ENCODE peak calls at places on chromosomes 3 and 15, in five cellular contexts. W is right atrium auricular region, X is body of pancreas, L is colonic mucosa, J is fibroblast of lung. G is an unnamed sample.
A peak's percentile ranks its signal among the peaks of the same experiment; 100 is the strongest.

GRCh38 chr3:193775421-193776077 is 182.5 kb downstream of the OPA1 start:
- DNase-seq in X (no peak), W (no peak), L (peak; percentile 16), J (no peak), G (no peak)

GRCh38 chr15:31230630-31231485 is 95.8 kb upstream of the KLF13 start:
- DNase-seq in X (no peak), L (no peak), W (no peak), J (no peak), G (no peak)

GRCh38 chr3:52704611-52705437 is 767 bp downstream of the GLT8D1 start:
- DNase-seq in J (peak; percentile 48), X (peak; percentile 36), W (peak; percentile 61), L (peak; percentile 54), G (no peak)

GRCh38 chr15:76337047-76337738 is 620 bp downstream of the ISL2 start:
- DNase-seq in X (no peak), J (no peak), W (no peak), L (no peak), G (peak; percentile 41)

GRCh38 chr3:177281292-177281942 is 84.1 kb upstream of the TBL1XR1 start:
- DNase-seq in L (no peak), J (no peak), X (no peak), W (no peak), G (no peak)

GRCh38 chr3:155712008-155712407 is 32.9 kb downstream of the PLCH1 start:
- DNase-seq in W (no peak), J (no peak), L (no peak), X (no peak), G (no peak)

GRCh38 chr3:64685331-64685799 is 2.4 kb downstream of the ADAMTS9 start:
- DNase-seq in X (peak; percentile 29), J (peak; percentile 52), W (no peak), L (peak; percentile 37), G (no peak)

GRCh38 chr15:65841121-65841930 is 28.0 kb upstream of the RAB11A start:
- DNase-seq in X (no peak), W (no peak), L (no peak), J (peak; percentile 30), G (peak; percentile 18)

GRCh38 chr15:68268405-68268804 is 9.1 kb upstream of the FEM1B start:
- DNase-seq in W (no peak), X (no peak), L (no peak), J (no peak), G (no peak)

GRCh38 chr3:27713435-27713880 is 8.7 kb downstream of the EOMES start:
- DNase-seq in J (no peak), L (peak; percentile 37), W (no peak), X (no peak), G (no peak)

GRCh38 chr15:85673326-85673725 is 121.4 kb downstream of the KLHL25 start:
- DNase-seq in L (no peak), J (no peak), X (no peak), W (no peak), G (no peak)

GRCh38 chr3:98556164-98557130 is 24.7 kb downstream of the GPR15 start:
- DNase-seq in X (no peak), J (peak; percentile 65), L (no peak), W (no peak), G (peak; percentile 32)

GRCh38 chr3:187064210-187065115 is 74.8 kb downstream of the RPL39L start:
- DNase-seq in W (no peak), L (no peak), J (no peak), X (peak; percentile 38), G (no peak)

GRCh38 chr3:172592898-172593669 is 69.9 kb upstream of the TNFSF10 start:
- DNase-seq in W (no peak), X (no peak), L (no peak), J (no peak), G (no peak)

GRCh38 chr3:16511561-16512434 is 1.7 kb downstream of the RFTN1 start:
- DNase-seq in X (peak; percentile 36), J (peak; percentile 90), L (peak; percentile 47), W (peak; percentile 86), G (peak; percentile 80)

GRCh38 chr15:68586274-68586961 is 7.6 kb downstream of the CORO2B start:
- DNase-seq in J (peak; percentile 88), W (no peak), X (no peak), L (no peak), G (peak; percentile 90)

GRCh38 chr3:190070623-190071347 is 49.9 kb downstream of the P3H2 start:
- DNase-seq in W (no peak), L (no peak), X (no peak), J (peak; percentile 95), G (no peak)

GRCh38 chr15:78055923-78056713 is 21.4 kb downstream of the TBC1D2B start:
- DNase-seq in L (peak; percentile 76), J (no peak), W (no peak), X (peak; percentile 52), G (peak; percentile 42)

GRCh38 chr3:63899997-63900396 is 12.2 kb downstream of the SCAANT1 start:
- DNase-seq in J (no peak), L (no peak), X (no peak), W (no peak), G (no peak)

GRCh38 chr15:38961886-38962285 is 397.3 kb upstream of the RASGRP1 start:
- DNase-seq in X (no peak), W (no peak), J (peak; percentile 40), L (no peak), G (no peak)

DNA sequence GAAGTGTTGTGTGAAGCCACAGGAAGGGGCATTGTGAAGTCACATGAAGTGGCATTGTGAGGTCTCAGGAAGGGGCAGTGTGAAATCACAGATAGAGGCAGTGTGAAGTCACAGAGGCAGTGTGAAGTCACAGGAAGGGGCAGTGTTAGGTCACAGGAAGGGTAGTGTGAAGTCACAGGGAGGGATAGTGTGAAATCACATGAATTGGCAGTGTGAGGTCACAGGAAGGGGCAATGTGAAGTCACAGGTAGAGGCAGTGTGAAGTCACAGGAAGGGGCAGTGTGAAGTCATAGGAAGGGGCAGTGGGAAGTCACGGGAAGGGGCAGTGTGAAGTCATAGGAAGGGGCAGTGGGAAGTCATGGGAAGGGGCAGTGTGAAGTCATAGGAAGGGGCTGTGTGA is 37.9 kb downstream of the GASK1A start:
- DNase-seq in J (no peak), L (no peak), X (no peak), W (no peak), G (no peak)
- H3K9me3 ChIP-seq in J (no peaks in the 10 kb centered on the region), L (no peaks in the 10 kb centered on the region), X (no peaks in the 10 kb centered on the region), W (no peaks in the 10 kb centered on the region), G (no peaks in the 10 kb centered on the region)

GRCh38 chr3:43019168-43019765 is 40.2 kb downstream of the GASK1A start:
- DNase-seq in X (no peak), L (no peak), W (no peak), J (no peak), G (no peak)

GRCh38 chr3:43015572-43016512 is 36.7 kb downstream of the GASK1A start:
- DNase-seq in J (no peak), W (no peak), X (no peak), L (no peak), G (no peak)

GRCh38 chr3:43016513-43016865 is 37.4 kb downstream of the GASK1A start:
- DNase-seq in W (no peak), X (no peak), L (no peak), J (no peak), G (no peak)

GRCh38 chr3:43014990-43015389 is 35.9 kb downstream of the GASK1A start:
- DNase-seq in X (no peak), L (no peak), J (no peak), W (no peak), G (no peak)

DNA sequence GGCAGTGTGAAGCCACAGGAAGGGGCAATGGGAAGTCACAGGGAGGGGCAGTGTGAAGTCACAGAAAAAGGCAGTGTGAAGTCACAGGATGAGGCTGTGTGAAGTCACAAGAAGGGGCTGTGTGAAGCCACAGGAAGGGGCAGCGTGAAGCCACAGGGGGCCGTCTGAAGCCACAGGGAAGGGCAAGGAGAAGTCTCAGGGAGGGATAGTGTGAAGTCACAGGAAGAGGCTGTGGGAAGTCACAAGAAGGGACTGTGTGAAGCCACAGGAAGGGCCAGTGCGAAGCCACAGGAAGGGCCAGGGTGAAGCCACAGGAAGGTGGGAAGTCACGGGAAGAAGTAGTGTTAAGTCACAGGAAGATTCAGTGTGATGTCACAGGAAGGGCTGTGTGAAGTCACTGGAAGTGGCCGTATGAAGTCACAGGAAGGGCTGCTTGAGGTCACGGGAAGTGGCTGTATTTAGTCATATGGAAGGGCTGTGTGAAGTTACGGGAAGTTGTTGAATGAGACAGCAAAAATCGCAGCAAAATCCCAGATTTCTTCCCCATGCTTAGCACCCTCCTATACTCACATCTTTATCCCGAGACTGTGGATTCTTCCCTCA is 38.6 kb downstream of the GASK1A start:
- DNase-seq in L (no peak), W (no peak), J (no peak), X (no peak), G (no peak)
- H3K9me3 ChIP-seq in L (no peaks in the 10 kb centered on the region), W (no peaks in the 10 kb centered on the region), J (no peaks in the 10 kb centered on the region), X (no peaks in the 10 kb centered on the region), G (no peaks in the 10 kb centered on the region)

DNA sequence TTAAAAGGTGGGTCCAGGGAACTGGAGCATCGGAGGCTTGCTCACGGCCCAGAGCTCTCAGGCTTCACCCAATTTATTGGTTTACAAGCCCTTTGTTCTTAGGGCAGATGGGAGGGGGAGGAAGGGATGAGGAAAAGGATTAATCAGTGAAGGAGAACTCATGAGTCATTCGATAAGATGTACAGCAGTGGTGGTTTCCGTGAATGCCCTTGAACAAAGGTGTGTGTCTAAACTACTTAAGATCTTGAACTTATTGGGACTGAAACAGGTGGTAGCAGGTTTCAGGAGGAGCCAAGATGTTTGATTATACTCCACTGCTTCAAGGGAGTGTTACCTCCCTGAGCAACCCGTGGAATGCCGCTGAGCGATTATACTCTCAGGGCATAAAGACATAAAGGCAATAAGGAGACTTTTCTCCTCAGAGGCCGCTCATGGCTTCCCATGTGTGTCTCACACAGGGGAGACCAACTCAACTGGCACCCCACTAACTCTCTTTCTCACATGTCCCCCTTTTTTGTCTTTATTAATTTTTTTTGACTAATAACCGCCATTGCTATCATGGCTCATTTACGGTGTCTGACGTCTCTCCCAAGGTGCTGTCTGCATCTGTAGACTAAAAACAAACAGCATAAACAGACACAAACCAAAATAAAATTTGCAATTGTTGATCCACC is 17.3 kb upstream of the SLC28A2 start:
- DNase-seq in W (no peak), L (no peak), J (no peak), X (no peak), G (no peak)
- H3K9me3 ChIP-seq in W (no peaks in the 10 kb centered on the region), L (no peaks in the 10 kb centered on the region), J (no peaks in the 10 kb centered on the region), X (no peaks in the 10 kb centered on the region), G (no peaks in the 10 kb centered on the region)

DNA sequence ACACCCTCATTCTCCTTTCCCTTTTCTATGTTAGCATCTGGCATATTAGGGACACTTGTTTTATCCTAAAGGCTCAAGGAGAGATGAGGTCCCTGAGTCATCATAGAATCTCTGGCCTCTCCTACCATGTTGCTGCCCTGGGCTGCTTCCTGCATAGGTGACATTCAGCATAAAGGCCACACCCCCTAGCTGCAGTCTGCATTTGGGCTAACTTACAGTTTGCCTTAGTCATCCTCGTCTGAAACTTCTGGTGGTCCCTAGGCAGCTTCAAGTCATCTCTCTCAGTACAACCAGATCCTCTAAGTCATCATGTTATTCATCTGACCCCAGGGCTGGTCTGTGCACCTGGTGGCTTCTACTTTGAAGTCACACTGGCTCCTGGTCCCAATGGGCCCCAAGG is 982.7 kb upstream of the NR2F2 start:
- DNase-seq in X (no peak), L (no peak), J (no peak), W (no peak), G (no peak)
- H3K9me3 ChIP-seq in X (no peaks in the 10 kb centered on the region), L (no peaks in the 10 kb centered on the region), J (no peaks in the 10 kb centered on the region), W (no peaks in the 10 kb centered on the region), G (no peaks in the 10 kb centered on the region)

GRCh38 chr15:99620178-99620577 is 54.4 kb downstream of the MEF2A start:
- DNase-seq in X (no peak), L (no peak), J (no peak), W (no peak), G (no peak)
- H3K9me3 ChIP-seq in X (no peaks in the 10 kb centered on the region), L (no peaks in the 10 kb centered on the region), J (no peaks in the 10 kb centered on the region), W (no peaks in the 10 kb centered on the region), G (peaks cover 8% of the 10 kb centered on the region)

G was measured in MG63.